ENCODE peak calls at places on chromosomes 7 and 10, in four cellular contexts. V is stimulated activated CD8-positive, alpha-beta memory T cell treated with anti-CD3 and anti-CD28 coated beads, Interleukin-4, amount 100 ng/mL, for 24 hours; F is DND-41; D is aorta. K is an unnamed sample.

GRCh38 chr10:50740351-50740688 is 584 bp downstream of the ASAH2B start:
- DNase-seq in V (no peak), F (no peak), D (no peak), K (no peak)

GRCh38 chr7:143367972-143368371 is 5.5 kb upstream of the FAM131B start:
- DNase-seq in V (no peak), F (no peak), D (peak), K (no peak)

GRCh38 chr7:131931368-131931767 is 374.9 kb upstream of the PODXL start:
- DNase-seq in V (no peak), F (no peak), D (no peak), K (no peak)

GRCh38 chr10:125038637-125039036 is 96.7 kb downstream of the ZRANB1 start:
- DNase-seq in V (no peak), F (no peak), D (peak), K (no peak)

GRCh38 chr10:55668326-55668922 is 692.6 kb downstream of the ZWINT start:
- DNase-seq in V (no peak), F (no peak), D (no peak), K (peak)

GRCh38 chr10:112823604-112824003 is 126.4 kb upstream of the TCF7L2 start:
- DNase-seq in V (no peak), F (no peak), D (no peak), K (no peak)

GRCh38 chr10:46526682-46527038 is 29.8 kb downstream of the GPRIN2 start:
- DNase-seq in V (no peak), F (no peak), D (peak), K (no peak)

GRCh38 chr10:68784476-68784875 is 42.9 kb upstream of the STOX1 start:
- DNase-seq in V (no peak), F (no peak), D (no peak), K (no peak)

GRCh38 chr10:60687679-60688078 is 90.6 kb upstream of the CDK1 start:
- DNase-seq in V (no peak), F (no peak), D (no peak), K (no peak)

GRCh38 chr10:44463511-44464121 is 78.7 kb upstream of the CXCL12 start:
- DNase-seq in V (no peak), F (no peak), D (no peak), K (no peak)

GRCh38 chr7:35430547-35431153 is 176.8 kb upstream of the TBX20 start:
- DNase-seq in V (no peak), F (peak), D (no peak), K (no peak)